ENCODE peak calls at places on chromosomes 5 and 9, in seven cellular contexts. G is kidney epithelial cell, V is NCI-H1048, A is HuH-7.5, O is hepatic stellate cell, K is HT1080, Y is pancreas. R is an unnamed sample.

GRCh38 chr5:144206136-144206535 is 35.5 kb downstream of the KCTD16 start:
- DNase-seq in G (no peak), V (no peak), A (no peak), O (peak), K (no peak), Y (no peak), R (no peak)

GRCh38 chr9:135000647-135001245 is 83.0 kb upstream of the FCN1 start:
- DNase-seq in G (no peak), V (no peak), A (no peak), O (no peak), K (no peak), Y (no peak), R (no peak)

GRCh38 chr5:98902733-98903132 is 26.1 kb downstream of the CHD1 start:
- DNase-seq in G (no peak), V (no peak), A (no peak), O (peak), K (peak), Y (no peak), R (peak)

GRCh38 chr9:35840901-35841900 is 12.2 kb downstream of the TMEM8B start:
- DNase-seq in G (no peak), V (no peak), A (no peak), O (no peak), K (no peak), Y (no peak), R (no peak)

GRCh38 chr5:34695275-34696032 is 39.3 kb downstream of the RAI14 start:
- DNase-seq in G (no peak), V (no peak), A (no peak), O (no peak), K (peak), Y (no peak), R (peak)

GRCh38 chr5:72209515-72210115 is 102.3 kb downstream of the MAP1B start:
- DNase-seq in G (peak), V (no peak), A (no peak), O (no peak), K (no peak), Y (no peak), R (peak)

GRCh38 chr9:79817469-79818004 is 245.8 kb downstream of the TLE4 start:
- DNase-seq in G (peak), V (no peak), A (no peak), O (no peak), K (peak), Y (no peak), R (no peak)

GRCh38 chr9:110337727-110338522 is at the start of gene TXNDC8:
- DNase-seq in G (no peak), V (no peak), A (no peak), O (no peak), K (no peak), Y (no peak), R (peak)

GRCh38 chr5:142830241-142831018 is 60.3 kb downstream of the ARHGAP26 start:
- DNase-seq in G (no peak), V (no peak), A (no peak), O (no peak), K (peak), Y (no peak), R (peak)

GRCh38 chr5:172636279-172637050 is 4.6 kb upstream of the NEURL1B start:
- DNase-seq in G (no peak), V (no peak), A (no peak), O (no peak), K (no peak), Y (no peak), R (no peak)

GRCh38 chr5:110048508-110048907 is 358.8 kb downstream of the MAN2A1 start:
- DNase-seq in G (no peak), V (no peak), A (no peak), O (no peak), K (no peak), Y (no peak), R (no peak)

GRCh38 chr9:129414377-129415021 is 206.4 kb downstream of the C9orf50 start:
- DNase-seq in G (no peak), V (no peak), A (peak), O (peak), K (no peak), Y (no peak), R (peak)

GRCh38 chr5:173638631-173639030 is 22.2 kb upstream of the BOD1 start:
- DNase-seq in G (no peak), V (no peak), A (no peak), O (no peak), K (no peak), Y (no peak), R (no peak)

GRCh38 chr5:175485631-175486030 is 7.3 kb downstream of the SFXN1 start:
- DNase-seq in G (no peak), V (no peak), A (no peak), O (no peak), K (no peak), Y (no peak), R (no peak)

GRCh38 chr5:26323794-26324193 is 714.6 kb downstream of the CDH9 start:
- DNase-seq in G (no peak), V (no peak), A (no peak), O (no peak), K (no peak), Y (no peak), R (no peak)

GRCh38 chr9:132806306-132806705 is 71.8 kb downstream of the AK8 start:
- DNase-seq in G (no peak), V (no peak), A (no peak), O (no peak), K (no peak), Y (no peak), R (no peak)

GRCh38 chr5:64635056-64635686 is 55.1 kb upstream of the SHISAL2B start:
- DNase-seq in G (no peak), V (no peak), A (no peak), O (no peak), K (peak), Y (no peak), R (peak)

GRCh38 chr5:86880785-86881492 is 263.2 kb downstream of the COX7C start:
- DNase-seq in G (peak), V (peak), A (peak), O (peak), K (peak), Y (peak), R (peak)